ENCODE peak calls at places on chromosomes 16 and 17, in four cellular contexts. One of them, this sample, is unnamed.

GRCh38 chr16:1173778-1174451 is 21.0 kb downstream of the CACNA1H start:
- DNase-seq in fibroblast of the aortic adventitia: no peak
- DNase-seq in thoracic aorta: no peak
- DNase-seq in heart right ventricle: no peak
- DNase-seq in this sample: no peak

GRCh38 chr17:40931311-40931710 is 6.1 kb downstream of the KRT23 start:
- DNase-seq in fibroblast of the aortic adventitia: no peak
- DNase-seq in thoracic aorta: no peak
- DNase-seq in heart right ventricle: no peak
- DNase-seq in this sample: no peak

GRCh38 chr16:88764913-88765349 is 20.1 kb downstream of the PIEZO1 start:
- DNase-seq in fibroblast of the aortic adventitia: no peak
- DNase-seq in thoracic aorta: no peak
- DNase-seq in heart right ventricle: no peak
- DNase-seq in this sample: no peak

GRCh38 chr17:1312261-1312870 is 32.9 kb downstream of the TRARG1 start:
- DNase-seq in fibroblast of the aortic adventitia: no peak
- DNase-seq in thoracic aorta: no peak
- DNase-seq in heart right ventricle: no peak
- DNase-seq in this sample: no peak

GRCh38 chr16:38941-39892 is 14.2 kb downstream of the POLR3K start:
- DNase-seq in fibroblast of the aortic adventitia: no peak
- DNase-seq in thoracic aorta: no peak
- DNase-seq in heart right ventricle: no peak
- DNase-seq in this sample: no peak

GRCh38 chr17:73308017-73308823 is 3.6 kb downstream of the CDC42EP4 start:
- DNase-seq in fibroblast of the aortic adventitia: peak
- DNase-seq in thoracic aorta: peak
- DNase-seq in heart right ventricle: peak
- DNase-seq in this sample: peak

GRCh38 chr17:64540118-64540776 is 33.5 kb downstream of the CEP95 start:
- DNase-seq in fibroblast of the aortic adventitia: no peak
- DNase-seq in thoracic aorta: no peak
- DNase-seq in heart right ventricle: no peak
- DNase-seq in this sample: no peak

GRCh38 chr17:67491009-67491677 is 114.1 kb downstream of the PITPNC1 start:
- DNase-seq in fibroblast of the aortic adventitia: peak
- DNase-seq in thoracic aorta: peak
- DNase-seq in heart right ventricle: peak
- DNase-seq in this sample: peak

GRCh38 chr16:2854700-2855309 is 3.2 kb downstream of the PRSS22 start:
- DNase-seq in fibroblast of the aortic adventitia: no peak
- DNase-seq in thoracic aorta: no peak
- DNase-seq in heart right ventricle: no peak
- DNase-seq in this sample: no peak

GRCh38 chr17:65231662-65232335 is 94.6 kb downstream of the RGS9 start:
- DNase-seq in fibroblast of the aortic adventitia: peak
- DNase-seq in thoracic aorta: no peak
- DNase-seq in heart right ventricle: no peak
- DNase-seq in this sample: peak

GRCh38 chr16:51155199-51155607 is 4.1 kb upstream of the SALL1 start:
- DNase-seq in fibroblast of the aortic adventitia: no peak
- DNase-seq in thoracic aorta: no peak
- DNase-seq in heart right ventricle: no peak
- DNase-seq in this sample: peak

GRCh38 chr17:40556198-40556661 is 9.0 kb downstream of the CCR7 start:
- DNase-seq in fibroblast of the aortic adventitia: no peak
- DNase-seq in thoracic aorta: no peak
- DNase-seq in heart right ventricle: no peak
- DNase-seq in this sample: no peak

GRCh38 chr16:67884-68789 is 4.3 kb downstream of the RHBDF1 start:
- DNase-seq in fibroblast of the aortic adventitia: peak
- DNase-seq in thoracic aorta: no peak
- DNase-seq in heart right ventricle: peak
- DNase-seq in this sample: peak

GRCh38 chr17:1019451-1019850 is 22.5 kb downstream of the TIMM22 start:
- DNase-seq in fibroblast of the aortic adventitia: no peak
- DNase-seq in thoracic aorta: no peak
- DNase-seq in heart right ventricle: peak
- DNase-seq in this sample: no peak

GRCh38 chr17:70076189-70076588 is 1.2 kb downstream of the KCNJ16 start:
- DNase-seq in fibroblast of the aortic adventitia: peak
- DNase-seq in thoracic aorta: no peak
- DNase-seq in heart right ventricle: no peak
- DNase-seq in this sample: peak

GRCh38 chr17:17866897-17867296 is 30.1 kb upstream of the SREBF1 start:
- DNase-seq in fibroblast of the aortic adventitia: no peak
- DNase-seq in thoracic aorta: no peak
- DNase-seq in heart right ventricle: no peak
- DNase-seq in this sample: no peak

GRCh38 chr17:9628509-9628908 is 16.8 kb upstream of the USP43 start:
- DNase-seq in fibroblast of the aortic adventitia: no peak
- DNase-seq in thoracic aorta: no peak
- DNase-seq in heart right ventricle: no peak
- DNase-seq in this sample: no peak

GRCh38 chr17:51997723-51998122 is 160.8 kb downstream of the CA10 start:
- DNase-seq in fibroblast of the aortic adventitia: no peak
- DNase-seq in thoracic aorta: no peak
- DNase-seq in heart right ventricle: no peak
- DNase-seq in this sample: no peak

GRCh38 chr17:80347536-80347935 is 67.4 kb upstream of the ENDOV start:
- DNase-seq in fibroblast of the aortic adventitia: no peak
- DNase-seq in thoracic aorta: no peak
- DNase-seq in heart right ventricle: no peak
- DNase-seq in this sample: no peak

GRCh38 chr17:8117980-8118768 is at the start of gene ALOXE3:
- DNase-seq in fibroblast of the aortic adventitia: peak
- DNase-seq in thoracic aorta: no peak
- DNase-seq in heart right ventricle: no peak
- DNase-seq in this sample: peak

GRCh38 chr16:88487920-88488842 is 35.1 kb downstream of the ZFPM1 start:
- DNase-seq in fibroblast of the aortic adventitia: no peak
- DNase-seq in thoracic aorta: no peak
- DNase-seq in heart right ventricle: no peak
- DNase-seq in this sample: no peak

GRCh38 chr16:63719926-63720325 is 1401.9 kb downstream of the CDH11 start:
- DNase-seq in fibroblast of the aortic adventitia: no peak
- DNase-seq in thoracic aorta: no peak
- DNase-seq in heart right ventricle: no peak
- DNase-seq in this sample: no peak

GRCh38 chr17:28812980-28813377 is 29.6 kb downstream of the FAM222B start:
- DNase-seq in fibroblast of the aortic adventitia: peak
- DNase-seq in thoracic aorta: no peak
- DNase-seq in heart right ventricle: no peak
- DNase-seq in this sample: no peak

GRCh38 chr17:41760878-41761277 is 25.6 kb downstream of the JUP start:
- DNase-seq in fibroblast of the aortic adventitia: no peak
- DNase-seq in thoracic aorta: no peak
- DNase-seq in heart right ventricle: no peak
- DNase-seq in this sample: no peak

GRCh38 chr17:76540381-76541300 is 797 bp downstream of the PRCD start:
- DNase-seq in fibroblast of the aortic adventitia: peak
- DNase-seq in thoracic aorta: peak
- DNase-seq in heart right ventricle: peak
- DNase-seq in this sample: peak

GRCh38 chr16:21599994-21600773 is 807 bp downstream of the METTL9 start:
- DNase-seq in fibroblast of the aortic adventitia: peak
- DNase-seq in thoracic aorta: no peak
- DNase-seq in heart right ventricle: no peak
- DNase-seq in this sample: peak

GRCh38 chr16:79599256-79599836 is 1.2 kb downstream of the MAF start:
- DNase-seq in fibroblast of the aortic adventitia: no peak
- DNase-seq in thoracic aorta: no peak
- DNase-seq in heart right ventricle: peak
- DNase-seq in this sample: no peak

GRCh38 chr17:74547736-74548135 is 1.8 kb upstream of the CD300C start:
- DNase-seq in fibroblast of the aortic adventitia: no peak
- DNase-seq in thoracic aorta: no peak
- DNase-seq in heart right ventricle: no peak
- DNase-seq in this sample: no peak

GRCh38 chr17:62968445-62968923 is 2.4 kb downstream of the TANC2 start:
- DNase-seq in fibroblast of the aortic adventitia: peak
- DNase-seq in thoracic aorta: no peak
- DNase-seq in heart right ventricle: no peak
- DNase-seq in this sample: peak

GRCh38 chr17:9124554-9124935 is 103.2 kb downstream of the NTN1 start:
- DNase-seq in fibroblast of the aortic adventitia: no peak
- DNase-seq in thoracic aorta: no peak
- DNase-seq in heart right ventricle: no peak
- DNase-seq in this sample: no peak

GRCh38 chr16:24568392-24568791 is 29.0 kb downstream of the RBBP6 start:
- DNase-seq in fibroblast of the aortic adventitia: peak
- DNase-seq in thoracic aorta: no peak
- DNase-seq in heart right ventricle: no peak
- DNase-seq in this sample: peak

GRCh38 chr17:4008496-4009163 is 44.4 kb upstream of the ATP2A3 start:
- DNase-seq in fibroblast of the aortic adventitia: no peak
- DNase-seq in thoracic aorta: no peak
- DNase-seq in heart right ventricle: no peak
- DNase-seq in this sample: no peak

GRCh38 chr17:4006745-4007211 is 42.5 kb upstream of the ATP2A3 start:
- DNase-seq in fibroblast of the aortic adventitia: no peak
- DNase-seq in thoracic aorta: no peak
- DNase-seq in heart right ventricle: no peak
- DNase-seq in this sample: no peak

GRCh38 chr17:4007346-4008081 is 43.3 kb upstream of the ATP2A3 start:
- DNase-seq in fibroblast of the aortic adventitia: no peak
- DNase-seq in thoracic aorta: no peak
- DNase-seq in heart right ventricle: no peak
- DNase-seq in this sample: no peak

GRCh38 chr17:4009164-4009785 is 45.0 kb upstream of the ATP2A3 start:
- DNase-seq in fibroblast of the aortic adventitia: no peak
- DNase-seq in thoracic aorta: no peak
- DNase-seq in heart right ventricle: no peak
- DNase-seq in this sample: no peak

DNA sequence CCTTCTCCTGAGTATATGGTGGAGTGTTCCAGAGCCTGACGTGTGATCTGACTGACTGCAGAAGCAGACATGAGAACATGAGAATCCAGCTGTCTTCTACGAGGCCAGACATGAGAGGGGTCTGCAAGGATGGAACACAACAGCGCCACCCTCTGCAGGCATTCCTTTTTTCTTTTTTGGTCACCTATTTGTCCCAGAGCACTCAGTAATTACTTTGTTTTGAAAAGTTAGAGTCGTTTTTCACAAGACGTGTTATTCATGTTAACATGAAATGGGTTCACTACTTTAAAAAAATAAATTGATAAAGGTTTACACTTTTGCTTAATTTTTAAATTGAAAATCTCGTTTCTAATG is 43.8 kb upstream of the ATP2A3 start:
- DNase-seq in fibroblast of the aortic adventitia: no peak
- DNase-seq in thoracic aorta: no peak
- DNase-seq in heart right ventricle: no peak
- DNase-seq in this sample: no peak
- TF ChIP-seq CTCF in fibroblast of the aortic adventitia: no peak
- TF ChIP-seq CTCF in thoracic aorta: no peak
- TF ChIP-seq CTCF in heart right ventricle: no peak
- TF ChIP-seq CTCF in this sample: no peak

DNA sequence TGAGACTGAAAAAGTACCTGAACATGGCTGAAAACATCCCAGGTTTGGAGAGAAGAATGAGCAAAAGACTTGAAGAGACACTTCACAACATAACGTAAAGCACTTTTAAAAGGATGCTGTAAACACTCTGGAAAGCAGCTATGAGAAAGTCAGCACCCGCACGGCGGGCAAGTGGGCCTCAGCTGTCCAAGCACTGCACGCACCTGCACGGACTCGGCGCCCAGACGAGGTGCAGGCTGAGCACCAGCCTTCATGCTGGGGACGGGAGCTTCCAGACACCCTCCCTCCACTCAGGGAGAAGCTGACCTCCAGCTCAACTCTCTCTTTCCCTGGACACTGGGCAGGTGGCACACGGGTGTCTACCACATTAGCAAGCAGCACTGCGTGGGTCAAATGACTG is 13.1 kb downstream of the CCDC57 start:
- DNase-seq in fibroblast of the aortic adventitia: no peak
- DNase-seq in thoracic aorta: no peak
- DNase-seq in heart right ventricle: no peak
- DNase-seq in this sample: no peak
- H3K4me3 ChIP-seq in fibroblast of the aortic adventitia: no peak
- H3K4me3 ChIP-seq in thoracic aorta: no peak
- H3K4me3 ChIP-seq in heart right ventricle: no peak
- H3K4me3 ChIP-seq in this sample: no peak

GRCh38 chr17:49547566-49547965 is 28.1 kb upstream of the NXPH3 start:
- DNase-seq in fibroblast of the aortic adventitia: no peak
- DNase-seq in thoracic aorta: no peak
- DNase-seq in heart right ventricle: no peak
- DNase-seq in this sample: no peak

GRCh38 chr17:49548051-49548505 is 27.6 kb upstream of the NXPH3 start:
- DNase-seq in fibroblast of the aortic adventitia: no peak
- DNase-seq in thoracic aorta: no peak
- DNase-seq in heart right ventricle: peak
- DNase-seq in this sample: no peak

GRCh38 chr17:49549311-49549605 is 26.4 kb upstream of the NXPH3 start:
- DNase-seq in fibroblast of the aortic adventitia: no peak
- DNase-seq in thoracic aorta: no peak
- DNase-seq in heart right ventricle: no peak
- DNase-seq in this sample: no peak

GRCh38 chr17:49549691-49550678 is 25.7 kb upstream of the NXPH3 start:
- DNase-seq in fibroblast of the aortic adventitia: no peak
- DNase-seq in thoracic aorta: no peak
- DNase-seq in heart right ventricle: no peak
- DNase-seq in this sample: no peak

DNA sequence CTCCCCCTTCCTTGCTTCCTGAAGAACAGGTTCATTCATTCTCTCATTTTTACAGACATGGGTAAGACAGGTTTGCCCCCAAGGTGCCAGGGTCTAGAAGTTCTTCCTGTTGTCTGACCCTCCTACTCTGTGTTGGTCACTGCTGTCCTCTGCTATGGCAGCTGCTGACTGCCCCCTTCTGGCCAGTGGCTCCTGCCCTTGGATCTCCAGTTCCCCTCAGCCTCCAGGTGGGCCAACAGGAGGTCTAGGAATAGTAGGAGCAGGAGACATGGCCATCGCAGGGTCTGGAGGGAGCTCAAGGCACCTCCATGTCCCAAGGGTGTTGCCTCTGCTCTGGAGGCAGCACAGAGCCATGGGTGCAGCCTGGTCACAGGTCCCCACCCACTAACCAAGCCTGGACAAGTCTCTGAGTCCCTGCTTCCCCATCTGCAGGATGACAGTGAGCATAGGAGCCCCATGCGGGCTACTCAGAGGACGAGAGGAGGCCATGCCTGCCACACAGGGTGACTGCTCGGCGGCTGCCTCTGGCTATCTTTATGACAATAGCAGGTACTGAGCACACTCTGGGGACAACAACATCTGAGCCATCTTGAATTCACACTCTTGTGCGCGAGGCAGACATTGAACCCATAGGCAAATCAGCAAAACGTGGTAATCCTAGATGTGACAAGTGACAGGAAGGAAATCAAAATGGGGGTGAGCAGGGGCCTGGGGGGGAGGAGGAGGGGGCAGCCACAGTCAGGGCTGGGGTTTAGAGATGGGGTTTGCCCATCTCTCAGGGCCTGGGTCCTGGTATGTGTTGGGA is 27.0 kb upstream of the NXPH3 start:
- DNase-seq in fibroblast of the aortic adventitia: peak
- DNase-seq in thoracic aorta: no peak
- DNase-seq in heart right ventricle: peak
- DNase-seq in this sample: peak
- TF ChIP-seq CTCF in fibroblast of the aortic adventitia: peak
- TF ChIP-seq CTCF in thoracic aorta: peak
- TF ChIP-seq CTCF in heart right ventricle: peak
- TF ChIP-seq CTCF in this sample: peak

GRCh38 chr17:11309850-11310249 is 68.8 kb downstream of the SHISA6 start:
- DNase-seq in fibroblast of the aortic adventitia: no peak
- DNase-seq in thoracic aorta: no peak
- DNase-seq in heart right ventricle: no peak
- DNase-seq in this sample: no peak
- H3K4me3 ChIP-seq in fibroblast of the aortic adventitia: no peak
- H3K4me3 ChIP-seq in thoracic aorta: no peak
- H3K4me3 ChIP-seq in heart right ventricle: no peak
- H3K4me3 ChIP-seq in this sample: no peak